ENCODE peak calls at places on chromosomes 13 and 19, in nine cellular contexts. J, X, B, C, A, H, T, D and M are unnamed samples.

GRCh38 chr19:30881986-30882385 is 467.2 kb downstream of the TSHZ3 start:
- DNase-seq in X (no peak), T (no peak), D (no peak), H (no peak), C (no peak), B (no peak), J (no peak), A (no peak), M (no peak)

GRCh38 chr13:50691682-50692263 is 151.7 kb downstream of the DLEU7 start:
- DNase-seq in A (no peak), D (no peak), T (peak), J (no peak), C (no peak), H (no peak), B (no peak), X (no peak), M (no peak)

GRCh38 chr19:43699506-43700367 is 16.1 kb upstream of the IRGC start:
- DNase-seq in H (no peak), B (no peak), D (no peak), C (no peak), J (no peak), A (no peak), X (peak), T (no peak), M (no peak)

GRCh38 chr19:47124937-47125668 is 5.5 kb upstream of the SAE1 start:
- DNase-seq in A (no peak), B (no peak), T (peak), H (no peak), J (no peak), X (peak), C (peak), D (no peak), M (no peak)

GRCh38 chr19:9785367-9786331 is 17.1 kb upstream of the ZNF846 start:
- DNase-seq in C (peak), A (peak), X (peak), B (peak), D (peak), H (peak), J (peak), T (peak), M (peak)

GRCh38 chr13:38687246-38688229 is 661 bp downstream of the FREM2 start:
- DNase-seq in J (no peak), D (no peak), B (no peak), T (no peak), H (no peak), C (no peak), X (no peak), A (no peak), M (peak)

GRCh38 chr19:55494172-55494761 is 6.0 kb downstream of the SSC5D start:
- DNase-seq in J (no peak), B (peak), D (no peak), T (peak), H (no peak), X (no peak), A (peak), C (peak), M (no peak)

GRCh38 chr19:1690570-1691307 is 38.3 kb upstream of the TCF3 start:
- DNase-seq in D (no peak), X (peak), T (peak), C (peak), H (no peak), A (no peak), B (no peak), J (no peak), M (no peak)

GRCh38 chr19:17296278-17296677 is 6.9 kb downstream of the ABHD8 start:
- DNase-seq in X (peak), T (no peak), J (no peak), A (no peak), D (no peak), H (no peak), B (no peak), C (peak), M (no peak)

GRCh38 chr19:10636304-10636972 is 11.1 kb downstream of the SLC44A2 start:
- DNase-seq in X (no peak), T (no peak), C (no peak), D (no peak), H (no peak), A (no peak), B (no peak), J (no peak), M (no peak)

GRCh38 chr13:29448124-29448685 is 147.3 kb downstream of the SLC7A1 start:
- DNase-seq in J (no peak), T (no peak), A (no peak), X (no peak), B (no peak), D (no peak), H (no peak), C (peak), M (no peak)

GRCh38 chr19:2529473-2529918 is 53.6 kb downstream of the GADD45B start:
- DNase-seq in C (peak), T (peak), A (peak), H (no peak), D (no peak), B (no peak), J (peak), X (peak), M (no peak)

GRCh38 chr13:45132384-45133064 is 12.2 kb downstream of the GTF2F2 start:
- DNase-seq in J (no peak), D (no peak), H (no peak), C (no peak), T (no peak), A (no peak), B (no peak), X (no peak), M (no peak)

GRCh38 chr19:15812059-15812722 is 3.3 kb downstream of the OR10H1 start:
- DNase-seq in J (no peak), H (no peak), B (no peak), A (no peak), T (peak), X (peak), C (peak), D (peak), M (no peak)

GRCh38 chr13:87536499-87536898 is 134.7 kb upstream of the SLITRK5 start:
- DNase-seq in B (no peak), C (no peak), D (no peak), X (no peak), H (no peak), J (no peak), T (no peak), A (no peak), M (no peak)

GRCh38 chr13:50375792-50376191 is 360.5 kb downstream of the KCNRG start:
- DNase-seq in H (no peak), X (peak), J (peak), B (no peak), T (no peak), C (no peak), D (no peak), A (peak), M (no peak)

GRCh38 chr13:99363391-99363790 is 56.2 kb upstream of the GPR183 start:
- DNase-seq in C (no peak), H (no peak), D (no peak), B (no peak), X (no peak), A (no peak), T (no peak), J (no peak), M (no peak)

GRCh38 chr19:7534531-7534980 is 961 bp upstream of the PNPLA6 start:
- DNase-seq in C (peak), X (peak), T (peak), H (peak), D (peak), A (peak), B (peak), J (peak), M (peak)

GRCh38 chr13:80337706-80338105 is 3.2 kb downstream of the SPRY2 start:
- DNase-seq in D (no peak), H (no peak), J (no peak), B (no peak), A (no peak), C (no peak), T (no peak), X (peak), M (no peak)

GRCh38 chr13:80337011-80337688 is 3.8 kb downstream of the SPRY2 start:
- DNase-seq in C (no peak), B (no peak), D (no peak), A (no peak), X (peak), T (no peak), H (no peak), J (no peak), M (no peak)

GRCh38 chr13:80336335-80336734 is 4.6 kb downstream of the SPRY2 start:
- DNase-seq in H (no peak), C (no peak), D (no peak), B (no peak), A (no peak), X (peak), J (no peak), T (no peak), M (no peak)

GRCh38 chr13:80338781-80339577 is 1.9 kb downstream of the SPRY2 start:
- DNase-seq in D (no peak), J (peak), C (peak), X (peak), H (peak), A (peak), B (peak), T (peak), M (peak)

DNA sequence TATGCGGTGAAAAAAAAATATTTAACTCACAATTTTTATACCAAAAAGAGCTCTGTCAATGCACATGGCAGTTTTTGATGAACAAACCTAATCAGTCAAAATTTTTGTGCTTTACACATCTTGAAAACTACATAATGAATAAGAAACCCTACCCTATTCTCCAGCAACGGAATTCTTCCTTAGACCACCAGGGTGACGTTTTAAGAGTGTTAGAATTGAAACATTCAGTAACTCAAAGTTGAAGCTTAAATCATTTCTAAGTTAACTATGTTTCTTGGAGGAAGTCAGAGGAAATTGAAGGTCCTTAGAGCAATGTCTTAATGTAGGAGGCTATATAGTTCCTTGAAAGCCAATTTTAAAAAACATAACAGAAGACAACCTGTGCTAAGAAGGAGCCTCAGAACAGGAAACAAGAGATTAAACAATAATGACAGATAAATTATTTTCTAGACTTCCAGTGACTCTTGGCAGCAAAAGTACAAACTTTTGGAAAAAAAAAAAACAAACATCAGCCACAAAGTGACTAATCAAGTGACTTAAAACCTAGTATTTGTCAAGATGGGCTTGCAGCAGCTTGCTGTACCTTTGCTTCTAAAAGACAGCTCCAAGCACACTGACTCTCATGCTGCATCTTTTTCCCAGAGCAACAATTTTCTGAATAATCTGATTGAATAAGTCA is 6.2 kb downstream of the SPRY2 start:
- DNase-seq in T (no peak), X (peak), B (no peak), D (no peak), A (no peak), H (no peak), J (no peak), C (no peak), M (no peak)
- TF ChIP-seq CTCF in T (no peak), X (no peak), B (no peak), D (no peak), A (no peak), H (no peak), J (no peak), C (no peak), M (peak)

GRCh38 chr13:26053418-26053980 is 1.7 kb upstream of the SHISA2 start:
- DNase-seq in T (no peak), A (no peak), X (no peak), H (no peak), J (no peak), B (no peak), D (no peak), C (no peak), M (no peak)
- TF ChIP-seq CTCF in T (no peak), A (no peak), X (no peak), H (no peak), J (no peak), B (no peak), D (no peak), C (no peak), M (no peak)

GRCh38 chr19:20051841-20052768 is 12.8 kb upstream of the ZNF682 start:
- DNase-seq in J (peak), H (peak), B (peak), T (peak), D (peak), A (peak), X (peak), C (peak), M (peak)
- TF ChIP-seq CTCF in J (peak), H (no peak), B (no peak), T (no peak), D (no peak), A (no peak), X (no peak), C (no peak), M (no peak)

DNA sequence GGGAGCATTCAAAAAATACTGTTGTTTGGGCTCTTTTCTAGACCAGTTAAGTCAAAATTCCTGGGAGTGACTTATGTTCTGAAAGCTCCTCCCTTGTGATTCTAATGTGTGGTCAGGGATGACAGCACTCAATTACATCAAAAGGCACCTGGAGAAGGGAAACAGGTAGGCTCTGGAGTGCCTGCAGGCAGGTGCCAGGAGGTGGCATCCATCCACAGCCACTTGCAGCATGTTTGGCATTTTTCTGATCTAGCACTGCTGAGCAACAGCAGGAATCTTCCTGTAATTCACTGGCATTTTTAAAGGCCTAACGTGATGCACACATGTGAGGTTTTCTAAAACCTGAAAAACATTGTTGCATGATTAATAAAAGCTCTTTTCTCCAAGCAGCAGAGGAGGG is 94.6 kb downstream of the CCNA1 start:
- DNase-seq in H (no peak), T (no peak), B (no peak), C (no peak), A (no peak), D (no peak), X (peak), J (no peak), M (no peak)
- TF ChIP-seq CTCF in H (no peak), T (no peak), B (no peak), C (no peak), A (no peak), D (no peak), X (no peak), J (no peak), M (no peak)

GRCh38 chr13:59391696-59392095 is 772.0 kb downstream of the DIAPH3 start:
- DNase-seq in H (peak), B (peak), D (peak), X (peak), A (peak), J (peak), T (peak), C (peak), M (no peak)
- TF ChIP-seq CTCF in H (peak), B (peak), D (peak), X (peak), A (peak), J (peak), T (peak), C (peak), M (peak)

GRCh38 chr13:65926750-65927171 is 1303.4 kb downstream of the PCDH9 start:
- DNase-seq in X (no peak), A (no peak), D (no peak), H (no peak), B (no peak), T (peak), J (no peak), C (peak), M (no peak)
- TF ChIP-seq CTCF in X (peak), A (no peak), D (no peak), H (peak), B (no peak), T (peak), J (peak), C (peak), M (peak)

GRCh38 chr19:24086974-24087595 is at the start of gene ZNF254:
- DNase-seq in A (peak), C (peak), B (peak), X (peak), J (peak), H (peak), D (peak), T (peak), M (peak)
- TF ChIP-seq CTCF in A (no peak), C (peak), B (no peak), X (no peak), J (peak), H (no peak), D (no peak), T (no peak), M (no peak)

GRCh38 chr19:50205681-50206138 is 2.3 kb downstream of the MYH14 start:
- DNase-seq in J (no peak), D (no peak), H (no peak), X (no peak), B (no peak), A (no peak), T (no peak), C (no peak), M (no peak)
- TF ChIP-seq CTCF in J (no peak), D (no peak), H (no peak), X (no peak), B (no peak), A (no peak), T (no peak), C (no peak), M (no peak)

DNA sequence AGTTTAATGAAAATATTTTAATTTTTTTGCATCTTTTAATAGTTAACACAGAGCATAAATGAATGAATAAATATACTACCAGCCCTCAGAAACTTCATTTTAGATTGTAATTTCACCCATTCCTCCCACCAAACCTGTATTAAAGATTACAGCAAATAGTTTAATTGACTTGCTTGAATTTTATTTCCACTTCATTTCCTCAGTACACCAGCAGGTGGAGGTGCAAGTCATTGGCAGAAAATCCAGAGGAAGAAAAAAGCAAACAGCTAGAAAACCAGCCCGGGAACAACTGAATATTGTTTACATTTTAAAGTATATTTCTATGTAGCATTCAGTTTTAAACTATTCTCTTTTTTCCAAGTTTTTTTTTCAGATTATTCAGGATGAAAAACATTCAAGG is 177.8 kb downstream of the OLFM4 start:
- DNase-seq in A (no peak), B (no peak), D (no peak), H (no peak), X (peak), J (no peak), T (no peak), C (peak), M (no peak)
- TF ChIP-seq CTCF in A (peak), B (no peak), D (no peak), H (peak), X (peak), J (peak), T (no peak), C (no peak), M (peak)

DNA sequence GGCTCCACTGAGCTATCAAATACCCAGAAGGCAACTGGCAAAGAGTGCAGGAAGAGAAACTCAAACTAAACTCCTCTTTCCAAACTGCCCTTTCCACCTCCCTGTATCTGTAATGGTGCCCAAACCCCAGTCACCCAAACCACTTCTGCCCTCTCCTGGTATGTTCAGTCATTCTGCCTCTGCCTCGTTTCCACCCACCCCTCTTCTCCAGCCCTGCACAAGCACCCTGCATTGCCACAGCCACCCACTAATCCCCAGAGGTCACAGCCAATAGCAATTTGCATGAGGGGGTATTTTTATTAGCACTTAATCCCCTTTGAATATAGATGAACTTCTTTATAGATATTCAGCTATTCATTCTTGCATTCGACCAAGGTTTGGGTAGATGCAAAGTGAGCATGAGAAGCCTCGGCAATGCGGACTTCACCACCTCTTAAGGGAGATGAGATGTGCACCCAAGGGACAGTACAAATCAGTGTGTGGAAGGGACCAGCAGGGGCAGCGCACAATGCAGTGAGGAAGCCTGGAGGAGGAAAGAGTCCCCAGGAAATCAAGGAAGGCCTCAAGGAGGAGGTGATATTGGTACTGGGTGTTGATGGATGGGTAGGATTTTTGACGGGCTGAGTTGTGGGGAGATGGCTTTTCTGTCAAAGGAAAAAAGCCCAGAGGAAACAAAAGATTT is 12.4 kb downstream of the TMEM272 start:
- DNase-seq in J (peak), H (no peak), A (no peak), T (no peak), C (peak), B (no peak), D (peak), X (no peak), M (peak)
- TF ChIP-seq CTCF in J (peak), H (peak), A (peak), T (peak), C (peak), B (peak), D (peak), X (peak), M (peak)